ENCODE peak calls at places on chromosome 2, in four cellular contexts. T, V, E and W are unnamed samples.

GRCh38 chr2:160570386-160570785 is 76.8 kb upstream of the RBMS1 start:
- DNase-seq in T (no peak), V (no peak), E (no peak), W (no peak)

GRCh38 chr2:41763091-41763490 is 284.7 kb upstream of the PKDCC start:
- DNase-seq in T (no peak), V (no peak), E (no peak), W (no peak)

GRCh38 chr2:64857581-64858471 is 131.4 kb upstream of the SLC1A4 start:
- DNase-seq in T (no peak), V (peak; percentile 94), E (no peak), W (peak; percentile 68)

GRCh38 chr2:226122067-226122466 is 677.6 kb downstream of the IRS1 start:
- DNase-seq in T (no peak), V (no peak), E (no peak), W (no peak)

GRCh38 chr2:8249191-8249590 is 432.7 kb upstream of the ID2 start:
- DNase-seq in T (no peak), V (no peak), E (no peak), W (no peak)

GRCh38 chr2:71333619-71334018 is 2.0 kb downstream of the ZNF638 start:
- DNase-seq in T (no peak), V (no peak), E (no peak), W (no peak)

GRCh38 chr2:191012845-191013616 is 940 bp downstream of the STAT1 start:
- DNase-seq in T (no peak), V (peak; percentile 49), E (no peak), W (peak; percentile 55)

GRCh38 chr2:11742317-11742701 is 4.1 kb upstream of the LPIN1 start:
- DNase-seq in T (no peak), V (peak; percentile 43), E (no peak), W (no peak)

GRCh38 chr2:8677646-8678592 is 3.9 kb upstream of the ID2 start:
- DNase-seq in T (peak; percentile 45), V (peak; percentile 44), E (peak; percentile 27), W (peak; percentile 59)

GRCh38 chr2:177195194-177195593 is 17.4 kb upstream of the HNRNPA3 start:
- DNase-seq in T (no peak), V (no peak), E (no peak), W (no peak)
- TF ChIP-seq CTCF in T (no peak), V (no peak), E (peak; percentile 32), W (no peak)

DNA sequence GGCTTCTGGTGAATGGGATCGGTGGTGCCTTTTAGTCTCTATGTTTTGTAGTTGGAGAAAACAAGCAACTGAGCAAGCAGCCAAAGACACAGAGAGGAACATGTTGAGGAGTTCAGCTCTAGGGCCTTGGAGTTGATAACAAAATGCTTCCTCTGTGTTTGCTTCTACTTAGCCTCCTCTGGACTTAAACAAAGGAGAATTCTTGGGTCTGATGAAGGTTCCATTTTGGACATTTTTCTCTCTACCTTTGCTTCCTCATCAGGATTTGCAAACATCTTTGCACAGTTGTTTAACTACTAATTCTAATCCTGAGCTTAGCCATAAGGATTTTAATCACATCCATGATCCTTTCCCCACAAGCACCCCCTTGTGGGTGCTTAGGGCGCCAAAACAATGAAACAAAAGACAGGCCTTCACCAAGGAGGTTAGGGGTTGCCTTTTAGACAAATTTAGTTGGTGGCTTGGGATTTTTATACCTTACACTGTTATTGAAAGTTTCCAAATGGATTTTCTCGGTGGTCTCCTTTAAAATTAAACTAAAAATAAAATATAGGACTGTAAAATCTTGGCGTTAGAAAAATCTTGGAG is 148.5 kb upstream of the SATB2 start:
- DNase-seq in T (no peak), V (no peak), E (no peak), W (no peak)
- TF ChIP-seq CTCF in T (peak; percentile 25), V (peak; percentile 26), E (peak; percentile 21), W (peak; percentile 22)

GRCh38 chr2:98126061-98126460 is 39.1 kb downstream of the VWA3B start:
- DNase-seq in T (no peak), V (peak; percentile 73), E (no peak), W (peak; percentile 56)

GRCh38 chr2:98121149-98121548 is 34.2 kb downstream of the VWA3B start:
- DNase-seq in T (no peak), V (no peak), E (no peak), W (no peak)

GRCh38 chr2:98127229-98127989 is 40.4 kb downstream of the VWA3B start:
- DNase-seq in T (no peak), V (no peak), E (no peak), W (no peak)

GRCh38 chr2:98122524-98122923 is 35.6 kb downstream of the VWA3B start:
- DNase-seq in T (no peak), V (no peak), E (no peak), W (no peak)

GRCh38 chr2:98123286-98123685 is 36.3 kb downstream of the VWA3B start:
- DNase-seq in T (no peak), V (no peak), E (no peak), W (peak; percentile 5)
- TF ChIP-seq CTCF in T (no peak), V (no peak), E (no peak), W (no peak)

GRCh38 chr2:26970244-26970927 is at the start of gene MAPRE3:
- DNase-seq in T (peak; percentile 86), V (peak; percentile 53), E (peak; percentile 80), W (peak; percentile 77)

GRCh38 chr2:26971911-26972786 is 1.7 kb downstream of the MAPRE3 start:
- DNase-seq in T (no peak), V (no peak), E (no peak), W (no peak)

GRCh38 chr2:26969089-26969844 is 1.2 kb upstream of the MAPRE3 start:
- DNase-seq in T (no peak), V (no peak), E (no peak), W (peak; percentile 84)

GRCh38 chr2:26968001-26968400 is 2.4 kb upstream of the MAPRE3 start:
- DNase-seq in T (no peak), V (no peak), E (no peak), W (peak; percentile 69)

DNA sequence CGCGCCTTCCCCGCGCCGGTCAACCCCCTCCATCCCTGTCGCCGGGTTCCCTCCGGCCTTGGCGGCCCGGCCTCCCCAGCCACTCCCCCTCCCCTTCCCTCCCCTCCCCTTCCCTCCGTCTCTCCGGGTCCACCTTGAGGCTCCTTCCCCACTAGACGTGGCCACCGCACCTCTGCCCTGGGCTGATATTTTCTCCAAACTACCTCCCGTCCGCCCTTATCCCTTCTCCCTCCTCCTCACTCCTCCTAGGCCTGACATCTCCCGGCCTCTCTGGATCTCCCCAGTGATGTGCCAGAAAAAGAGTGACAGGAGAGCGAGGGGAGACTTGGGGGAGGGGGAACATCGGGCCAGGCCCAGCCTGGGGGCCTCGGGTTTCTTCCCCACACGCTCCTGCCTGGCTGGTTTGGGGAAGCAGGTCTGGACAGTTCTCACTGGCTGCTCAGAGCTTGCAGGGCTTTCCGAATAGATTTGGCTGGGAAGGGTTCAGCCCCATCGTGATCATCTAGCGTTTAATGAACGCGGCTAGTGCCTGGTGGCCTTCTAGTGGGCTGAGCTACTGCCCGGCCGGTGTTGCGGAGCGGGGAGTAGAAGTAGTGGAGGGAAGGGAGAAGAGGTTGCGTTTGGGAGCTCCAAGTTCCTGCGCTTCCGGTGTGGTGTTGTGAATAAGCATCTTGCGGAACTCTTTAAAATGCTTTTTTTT is 641 bp downstream of the MAPRE3 start:
- DNase-seq in T (no peak), V (peak; percentile 41), E (no peak), W (peak; percentile 45)
- TF ChIP-seq CTCF in T (no peak), V (no peak), E (no peak), W (no peak)

DNA sequence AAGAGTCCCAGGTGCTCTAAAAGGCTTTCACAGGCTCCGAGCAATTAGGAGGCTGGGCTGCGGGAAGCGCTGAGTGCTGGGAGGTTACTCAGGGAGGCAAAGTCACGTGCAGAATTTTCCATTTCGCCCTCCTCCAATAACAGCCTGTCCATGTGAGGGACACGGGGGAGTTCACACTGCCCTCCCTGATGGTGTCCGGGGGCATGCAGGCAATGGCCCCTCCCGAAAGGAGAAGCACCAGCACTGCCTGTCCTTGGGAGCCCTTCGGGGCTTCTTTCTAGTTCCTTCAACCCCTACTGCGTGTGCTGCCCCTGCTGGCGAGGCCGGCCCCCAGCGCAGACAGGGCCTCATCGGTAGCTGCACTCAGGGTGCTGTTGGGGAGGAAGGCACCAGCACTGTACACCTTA is 63.1 kb upstream of the HPCAL1 start:
- DNase-seq in T (no peak), V (no peak), E (no peak), W (no peak)
- TF ChIP-seq CTCF in T (no peak), V (no peak), E (peak; percentile 49), W (peak; percentile 15)